ENCODE peak calls at places on chromosome 6, in four cellular contexts. One of them, this sample, is unnamed.

GRCh38 chr6:64330694-64331309 is 695.2 kb downstream of the PHF3 start:
- DNase-seq in fibroblast of mammary gland: peak
- DNase-seq in ecto neural progenitor cell: peak
- DNase-seq in cardiac fibroblast: peak
- DNase-seq in this sample: peak

GRCh38 chr6:33936911-33937310 is 133.1 kb upstream of the MLN start:
- DNase-seq in ecto neural progenitor cell: no peak
- DNase-seq in cardiac fibroblast: peak
- DNase-seq in fibroblast of mammary gland: peak
- DNase-seq in this sample: no peak

GRCh38 chr6:145137425-145137824 is 597.9 kb downstream of the EPM2A start:
- DNase-seq in fibroblast of mammary gland: peak
- DNase-seq in cardiac fibroblast: peak
- DNase-seq in ecto neural progenitor cell: no peak
- DNase-seq in this sample: peak

GRCh38 chr6:34152806-34153565 is 7.1 kb upstream of the GRM4 start:
- DNase-seq in cardiac fibroblast: no peak
- DNase-seq in ecto neural progenitor cell: peak
- DNase-seq in fibroblast of mammary gland: no peak
- DNase-seq in this sample: no peak

GRCh38 chr6:3176562-3177355 is 19.4 kb upstream of the TUBB2A start:
- DNase-seq in cardiac fibroblast: peak
- DNase-seq in ecto neural progenitor cell: no peak
- DNase-seq in fibroblast of mammary gland: peak
- DNase-seq in this sample: peak

GRCh38 chr6:106136172-106136571 is 50.0 kb downstream of the PRDM1 start:
- DNase-seq in ecto neural progenitor cell: no peak
- DNase-seq in fibroblast of mammary gland: no peak
- DNase-seq in cardiac fibroblast: no peak
- DNase-seq in this sample: no peak

GRCh38 chr6:73585566-73586415 is 65.0 kb upstream of the EEF1A1 start:
- DNase-seq in fibroblast of mammary gland: peak
- DNase-seq in ecto neural progenitor cell: no peak
- DNase-seq in cardiac fibroblast: peak
- DNase-seq in this sample: peak

GRCh38 chr6:130744601-130745382 is 82.4 kb upstream of the SMLR1 start:
- DNase-seq in cardiac fibroblast: no peak
- DNase-seq in ecto neural progenitor cell: no peak
- DNase-seq in fibroblast of mammary gland: peak
- DNase-seq in this sample: no peak

GRCh38 chr6:166402582-166403277 is 20.0 kb upstream of the MPC1 start:
- DNase-seq in fibroblast of mammary gland: peak
- DNase-seq in ecto neural progenitor cell: peak
- DNase-seq in cardiac fibroblast: peak
- DNase-seq in this sample: peak

GRCh38 chr6:13409991-13410390 is 77.4 kb downstream of the GFOD1 start:
- DNase-seq in ecto neural progenitor cell: no peak
- DNase-seq in cardiac fibroblast: peak
- DNase-seq in fibroblast of mammary gland: no peak
- DNase-seq in this sample: peak

GRCh38 chr6:41375598-41376151 is 40.3 kb downstream of the NCR2 start:
- DNase-seq in fibroblast of mammary gland: no peak
- DNase-seq in ecto neural progenitor cell: peak
- DNase-seq in cardiac fibroblast: no peak
- DNase-seq in this sample: no peak

GRCh38 chr6:6713660-6714446 is 125.3 kb downstream of the LY86 start:
- DNase-seq in fibroblast of mammary gland: peak
- DNase-seq in cardiac fibroblast: peak
- DNase-seq in ecto neural progenitor cell: no peak
- DNase-seq in this sample: peak

GRCh38 chr6:4518506-4518905 is 257.7 kb upstream of the CDYL start:
- DNase-seq in fibroblast of mammary gland: peak
- DNase-seq in cardiac fibroblast: peak
- DNase-seq in ecto neural progenitor cell: no peak
- DNase-seq in this sample: peak

GRCh38 chr6:148415511-148416286 is 73.1 kb downstream of the SASH1 start:
- DNase-seq in cardiac fibroblast: no peak
- DNase-seq in ecto neural progenitor cell: no peak
- DNase-seq in fibroblast of mammary gland: no peak
- DNase-seq in this sample: no peak

GRCh38 chr6:143248359-143248758 is 187.7 kb downstream of the AIG1 start:
- DNase-seq in fibroblast of mammary gland: no peak
- DNase-seq in ecto neural progenitor cell: no peak
- DNase-seq in cardiac fibroblast: no peak
- DNase-seq in this sample: no peak

GRCh38 chr6:42899871-42900270 is 16.0 kb upstream of the PTCRA start:
- DNase-seq in ecto neural progenitor cell: no peak
- DNase-seq in fibroblast of mammary gland: no peak
- DNase-seq in cardiac fibroblast: no peak
- DNase-seq in this sample: no peak

GRCh38 chr6:157879034-157879872 is 56.2 kb downstream of the SNX9 start:
- DNase-seq in fibroblast of mammary gland: no peak
- DNase-seq in ecto neural progenitor cell: no peak
- DNase-seq in cardiac fibroblast: no peak
- DNase-seq in this sample: no peak

GRCh38 chr6:107460074-107460631 is 789 bp upstream of the PDSS2 start:
- DNase-seq in cardiac fibroblast: no peak
- DNase-seq in fibroblast of mammary gland: peak
- DNase-seq in ecto neural progenitor cell: no peak
- DNase-seq in this sample: no peak

GRCh38 chr6:139161169-139161568 is 26.3 kb downstream of the HECA start:
- DNase-seq in ecto neural progenitor cell: no peak
- DNase-seq in fibroblast of mammary gland: peak
- DNase-seq in cardiac fibroblast: no peak
- DNase-seq in this sample: no peak

GRCh38 chr6:7134999-7135735 is 27.4 kb downstream of the RREB1 start:
- DNase-seq in fibroblast of mammary gland: no peak
- DNase-seq in cardiac fibroblast: no peak
- DNase-seq in ecto neural progenitor cell: no peak
- DNase-seq in this sample: no peak

GRCh38 chr6:104705095-104705707 is 154.5 kb downstream of the HACE1 start:
- DNase-seq in cardiac fibroblast: peak
- DNase-seq in ecto neural progenitor cell: no peak
- DNase-seq in fibroblast of mammary gland: peak
- DNase-seq in this sample: peak

GRCh38 chr6:55543633-55544309 is 35.2 kb downstream of the HMGCLL1 start:
- DNase-seq in ecto neural progenitor cell: no peak
- DNase-seq in fibroblast of mammary gland: no peak
- DNase-seq in cardiac fibroblast: no peak
- DNase-seq in this sample: no peak

GRCh38 chr6:21836292-21836691 is 242.7 kb downstream of the SOX4 start:
- DNase-seq in fibroblast of mammary gland: no peak
- DNase-seq in cardiac fibroblast: no peak
- DNase-seq in ecto neural progenitor cell: no peak
- DNase-seq in this sample: no peak

GRCh38 chr6:145213614-145214013 is 521.7 kb downstream of the EPM2A start:
- DNase-seq in fibroblast of mammary gland: no peak
- DNase-seq in ecto neural progenitor cell: no peak
- DNase-seq in cardiac fibroblast: no peak
- DNase-seq in this sample: no peak

GRCh38 chr6:38603966-38604365 is 35.8 kb downstream of the BTBD9 start:
- DNase-seq in fibroblast of mammary gland: peak
- DNase-seq in cardiac fibroblast: peak
- DNase-seq in ecto neural progenitor cell: no peak
- DNase-seq in this sample: peak

GRCh38 chr6:57089687-57090457 is at the start of gene ZNF451:
- DNase-seq in cardiac fibroblast: peak
- DNase-seq in ecto neural progenitor cell: peak
- DNase-seq in fibroblast of mammary gland: peak
- DNase-seq in this sample: peak

GRCh38 chr6:26157150-26157837 is 70.1 kb downstream of the HFE start:
- DNase-seq in fibroblast of mammary gland: no peak
- DNase-seq in cardiac fibroblast: peak
- DNase-seq in ecto neural progenitor cell: peak
- DNase-seq in this sample: peak

GRCh38 chr6:71537717-71538116 is 249.1 kb downstream of the OGFRL1 start:
- DNase-seq in ecto neural progenitor cell: no peak
- DNase-seq in cardiac fibroblast: peak
- DNase-seq in fibroblast of mammary gland: peak
- DNase-seq in this sample: no peak

GRCh38 chr6:5279891-5280338 is 18.6 kb downstream of the FARS2 start:
- DNase-seq in cardiac fibroblast: no peak
- DNase-seq in ecto neural progenitor cell: no peak
- DNase-seq in fibroblast of mammary gland: no peak
- DNase-seq in this sample: no peak

GRCh38 chr6:548517-548916 is 108.4 kb downstream of the HUS1B start:
- DNase-seq in ecto neural progenitor cell: no peak
- DNase-seq in fibroblast of mammary gland: no peak
- DNase-seq in cardiac fibroblast: no peak
- DNase-seq in this sample: no peak

GRCh38 chr6:166803455-166803854 is 152.9 kb downstream of the RNASET2 start:
- DNase-seq in fibroblast of mammary gland: no peak
- DNase-seq in cardiac fibroblast: no peak
- DNase-seq in ecto neural progenitor cell: no peak
- DNase-seq in this sample: no peak

GRCh38 chr6:25089442-25089841 is 153.7 kb upstream of the RIPOR2 start:
- DNase-seq in fibroblast of mammary gland: peak
- DNase-seq in ecto neural progenitor cell: no peak
- DNase-seq in cardiac fibroblast: peak
- DNase-seq in this sample: no peak

GRCh38 chr6:149545754-149546471 is at the start of gene PPIL4:
- DNase-seq in ecto neural progenitor cell: peak
- DNase-seq in cardiac fibroblast: peak
- DNase-seq in fibroblast of mammary gland: peak
- DNase-seq in this sample: peak

GRCh38 chr6:166996406-166996805 is 2.8 kb upstream of the CEP43 start:
- DNase-seq in cardiac fibroblast: peak
- DNase-seq in fibroblast of mammary gland: peak
- DNase-seq in ecto neural progenitor cell: no peak
- DNase-seq in this sample: peak